ENCODE peak calls at places on chromosomes 2 and 18, in five cellular contexts. U is nucleus accumbens; W is Calu3; C is stimulated activated CD8-positive, alpha-beta memory T cell treated with anti-CD3 and anti-CD28 coated beads, Interleukin-4, amount 100 ng/mL, for 4 hours; E is OCI-LY7. G is an unnamed sample.
A peak's percentile ranks its signal among the peaks of the same experiment; 100 is the strongest.

GRCh38 chr2:55232863-55233657 is 572 bp downstream of the RPS27A start:
- DNase-seq in U (peak; percentile 6), W (peak; percentile 25), C (no peak), E (peak; percentile 60), G (peak; percentile 65)

GRCh38 chr2:122307772-122308171 is 552.3 kb downstream of the TSN start:
- DNase-seq in U (no peak), W (peak; percentile 43), C (no peak), E (no peak), G (no peak)

GRCh38 chr2:136386046-136386445 is 268.1 kb upstream of the CXCR4 start:
- DNase-seq in U (no peak), W (no peak), C (no peak), E (no peak), G (no peak)

GRCh38 chr2:48439102-48439501 is 90.9 kb upstream of the STON1 start:
- DNase-seq in U (no peak), W (no peak), C (no peak), E (no peak), G (no peak)

GRCh38 chr2:132715554-132715953 is 45.5 kb upstream of the LYPD1 start:
- DNase-seq in U (no peak), W (no peak), C (no peak), E (peak; percentile 19), G (no peak)

GRCh38 chr2:219455635-219456034 is 21.0 kb downstream of the SPEG start:
- DNase-seq in U (no peak), W (no peak), C (no peak), E (peak; percentile 11), G (no peak)

GRCh38 chr2:238573065-238573778 is 146.5 kb downstream of the ASB1 start:
- DNase-seq in U (no peak), W (peak; percentile 54), C (no peak), E (peak; percentile 29), G (peak; percentile 77)

GRCh38 chr2:217639481-217639880 is 363.3 kb downstream of the TNS1 start:
- DNase-seq in U (no peak), W (no peak), C (no peak), E (no peak), G (no peak)

GRCh38 chr2:39408351-39409136 is 28.5 kb downstream of the MAP4K3 start:
- DNase-seq in U (no peak), W (no peak), C (no peak), E (no peak), G (no peak)

GRCh38 chr2:71672011-71672639 is 218.8 kb downstream of the DYSF start:
- DNase-seq in U (no peak), W (no peak), C (no peak), E (no peak), G (peak; percentile 49)

GRCh38 chr2:189803431-189803830 is 19.2 kb downstream of the PMS1 start:
- DNase-seq in U (no peak), W (no peak), C (no peak), E (no peak), G (no peak)

GRCh38 chr2:85703329-85703728 is 9.2 kb downstream of the GNLY start:
- DNase-seq in U (no peak), W (no peak), C (no peak), E (no peak), G (no peak)

GRCh38 chr2:174015428-174015827 is 50.3 kb upstream of the SP3 start:
- DNase-seq in U (no peak), W (no peak), C (no peak), E (no peak), G (no peak)

GRCh38 chr2:188610827-188611226 is 319.2 kb downstream of the GULP1 start:
- DNase-seq in U (no peak), W (no peak), C (no peak), E (no peak), G (no peak)

GRCh38 chr2:234686088-234686890 is 189.4 kb upstream of the ARL4C start:
- DNase-seq in U (no peak), W (peak; percentile 16), C (no peak), E (no peak), G (no peak)

GRCh38 chr2:230875347-230876315 is 10.9 kb downstream of the ITM2C start:
- DNase-seq in U (no peak), W (no peak), C (no peak), E (no peak), G (peak; percentile 45)

GRCh38 chr18:65206551-65207260 is 544.1 kb upstream of the CDH7 start:
- DNase-seq in U (no peak), W (peak; percentile 38), C (no peak), E (no peak), G (no peak)

GRCh38 chr18:63098014-63098981 is 221.3 kb downstream of the BCL2 start:
- DNase-seq in U (no peak), W (no peak), C (no peak), E (peak; percentile 5), G (no peak)

GRCh38 chr2:163682695-163683094 is 53.1 kb downstream of the FIGN start:
- DNase-seq in U (no peak), W (peak; percentile 6), C (no peak), E (no peak), G (no peak)

GRCh38 chr2:46389417-46389916 is 89.9 kb upstream of the TMEM247 start:
- DNase-seq in U (no peak), W (no peak), C (no peak), E (no peak), G (no peak)

GRCh38 chr2:182448371-182448770 is 21.5 kb upstream of the PDE1A start:
- DNase-seq in U (no peak), W (no peak), C (no peak), E (no peak), G (no peak)

GRCh38 chr2:29463181-29463900 is 348.1 kb downstream of the CLIP4 start:
- DNase-seq in U (no peak), W (no peak), C (no peak), E (no peak), G (no peak)

GRCh38 chr2:46315103-46315890 is 18.1 kb downstream of the EPAS1 start:
- DNase-seq in U (no peak), W (peak; percentile 74), C (no peak), E (no peak), G (no peak)

GRCh38 chr2:238203104-238203972 is at the start of gene ILKAP:
- DNase-seq in U (peak; percentile 84), W (peak; percentile 93), C (peak; percentile 70), E (peak; percentile 91), G (peak; percentile 86)

GRCh38 chr2:233061591-233062446 is 1.7 kb downstream of the INPP5D start:
- DNase-seq in U (no peak), W (no peak), C (no peak), E (peak; percentile 73), G (no peak)